ENCODE peak calls at places on chromosomes 5 and 9, in nine cellular contexts. Q is Daoy; R is foreskin keratinocyte; C is stimulated activated CD8-positive, alpha-beta memory T cell treated with anti-CD3 and anti-CD28 coated beads, Interleukin-15, amount 100 ng/mL, for 4 hours; Y is AG08396; I is NCI-H1092 treated with DMSO at 0.1 percent for 48 hours; V is T-helper 22 cell; B is islet precursor cell; N is NCI-H748 treated with DMSO at 0.1 percent for 48 hours. J is an unnamed sample.

GRCh38 chr5:99644822-99645221 is 716.0 kb upstream of the CHD1 start:
- DNase-seq in I (no peak), Q (no peak), N (no peak), V (no peak), Y (no peak), C (no peak), R (no peak), B (no peak), J (no peak)

GRCh38 chr5:111830333-111830732 is 73.3 kb upstream of the NREP start:
- DNase-seq in B (no peak), R (peak), V (no peak), Q (peak), I (no peak), N (no peak), C (no peak), Y (no peak), J (no peak)

GRCh38 chr5:173010547-173011464 is 27.2 kb downstream of the ATP6V0E1 start:
- DNase-seq in C (no peak), I (no peak), N (no peak), Y (no peak), R (no peak), Q (no peak), B (peak), V (no peak), J (no peak)

GRCh38 chr5:175714686-175715085 is 56.8 kb downstream of the HRH2 start:
- DNase-seq in B (no peak), R (no peak), Y (no peak), Q (no peak), I (no peak), V (no peak), C (no peak), N (no peak), J (no peak)

GRCh38 chr5:17216974-17217325 is 481 bp upstream of the BASP1 start:
- DNase-seq in N (peak), V (no peak), R (no peak), I (peak), C (no peak), Y (peak), B (peak), Q (peak), J (no peak)

GRCh38 chr5:14995229-14995628 is 123.7 kb upstream of the ANKH start:
- DNase-seq in C (no peak), N (no peak), B (no peak), I (no peak), Q (no peak), Y (no peak), V (no peak), R (no peak), J (no peak)

GRCh38 chr5:68730220-68731010 is 363.4 kb upstream of the SLC30A5 start:
- DNase-seq in N (peak), I (peak), Y (peak), B (no peak), V (no peak), Q (peak), R (no peak), C (no peak), J (no peak)

GRCh38 chr5:132489051-132489770 is 1.4 kb downstream of the IRF1 start:
- DNase-seq in Q (no peak), N (no peak), C (no peak), V (no peak), Y (no peak), B (peak), I (no peak), R (no peak), J (no peak)

GRCh38 chr9:6415266-6415665 is 2.3 kb downstream of the UHRF2 start:
- DNase-seq in V (no peak), Y (no peak), C (no peak), B (no peak), Q (peak), R (no peak), N (no peak), I (no peak), J (no peak)

GRCh38 chr9:86368871-86369521 is 14.8 kb upstream of the TUT7 start:
- DNase-seq in B (no peak), Q (peak), R (peak), I (no peak), V (no peak), Y (peak), N (no peak), C (no peak), J (no peak)

GRCh38 chr9:87580941-87581438 is 83.3 kb downstream of the DAPK1 start:
- DNase-seq in B (no peak), R (no peak), C (no peak), Y (no peak), N (peak), Q (no peak), V (no peak), I (no peak), J (no peak)

GRCh38 chr9:6229604-6230003 is 14.0 kb downstream of the IL33 start:
- DNase-seq in Y (no peak), Q (peak), I (peak), V (no peak), N (peak), R (no peak), B (no peak), C (no peak), J (peak)

GRCh38 chr9:124553738-124554137 is 46.5 kb upstream of the NR5A1 start:
- DNase-seq in C (no peak), N (no peak), V (no peak), R (peak), B (no peak), I (no peak), Y (peak), Q (peak), J (no peak)

GRCh38 chr5:40832345-40832744 is 2.7 kb downstream of the RPL37 start:
- DNase-seq in B (no peak), Q (no peak), N (no peak), C (no peak), I (no peak), V (no peak), R (no peak), Y (no peak), J (no peak)

GRCh38 chr9:19769213-19769612 is 19.6 kb downstream of the SLC24A2 start:
- DNase-seq in Y (no peak), I (no peak), C (no peak), R (peak), Q (peak), B (no peak), N (no peak), V (no peak), J (no peak)

GRCh38 chr9:5851445-5851844 is 18.5 kb upstream of the ERMP1 start:
- DNase-seq in V (no peak), Q (peak), N (no peak), I (no peak), R (peak), C (no peak), B (no peak), Y (no peak), J (no peak)

GRCh38 chr5:66440202-66440680 is 156.0 kb upstream of the MAST4 start:
- DNase-seq in Q (peak), Y (peak), C (no peak), R (peak), N (no peak), B (no peak), I (no peak), V (no peak), J (no peak)

GRCh38 chr9:33250458-33250995 is 10.6 kb downstream of the SPINK4 start:
- DNase-seq in I (no peak), N (no peak), V (no peak), Q (no peak), Y (peak), R (no peak), B (no peak), C (no peak), J (no peak)

GRCh38 chr9:108691614-108692013 is 164.2 kb downstream of the ACTL7B start:
- DNase-seq in R (peak), Y (no peak), N (no peak), B (peak), V (no peak), Q (peak), C (no peak), I (no peak), J (peak)

GRCh38 chr9:113794721-113795120 is 81.4 kb upstream of the ZNF618 start:
- DNase-seq in N (no peak), C (no peak), Y (no peak), I (no peak), R (no peak), Q (no peak), B (peak), V (no peak), J (no peak)

GRCh38 chr5:125401724-125402622 is 655.5 kb upstream of the ZNF608 start:
- DNase-seq in C (no peak), V (no peak), B (no peak), Q (no peak), N (no peak), R (peak), I (no peak), Y (no peak), J (no peak)

GRCh38 chr9:34158362-34158869 is 20.4 kb upstream of the UBAP1 start:
- DNase-seq in C (no peak), I (no peak), R (peak), B (peak), Q (peak), Y (peak), N (peak), V (no peak), J (peak)

GRCh38 chr9:36386396-36386795 is 13.7 kb downstream of the RNF38 start:
- DNase-seq in Q (no peak), I (no peak), Y (no peak), V (no peak), B (peak), R (peak), C (no peak), N (no peak), J (no peak)

GRCh38 chr9:96185518-96186156 is 116.3 kb downstream of the HSD17B3 start:
- DNase-seq in N (no peak), Y (no peak), R (no peak), Q (no peak), V (no peak), I (no peak), B (no peak), C (no peak), J (no peak)

GRCh38 chr5:93621340-93621872 is 38.4 kb downstream of the NR2F1 start:
- DNase-seq in C (no peak), Q (peak), I (peak), R (no peak), V (no peak), N (peak), Y (peak), B (peak), J (peak)

GRCh38 chr5:73545403-73545779 is 20.0 kb downstream of the ANKRA2 start:
- DNase-seq in B (no peak), N (no peak), V (no peak), Y (no peak), C (no peak), R (no peak), Q (no peak), I (no peak), J (no peak)

GRCh38 chr5:149588947-149589346 is 7.6 kb downstream of the ARHGEF37 start:
- DNase-seq in R (no peak), Q (no peak), I (no peak), Y (no peak), C (no peak), B (no peak), N (no peak), V (no peak), J (no peak)

GRCh38 chr9:17906841-17907779 is 328.2 kb downstream of the SH3GL2 start:
- DNase-seq in C (no peak), Y (no peak), B (peak), N (peak), V (no peak), I (no peak), R (no peak), Q (no peak), J (peak)

GRCh38 chr9:113993838-113994540 is 84.1 kb downstream of the AMBP start:
- DNase-seq in B (no peak), C (no peak), V (no peak), N (no peak), Q (peak), I (peak), Y (peak), R (no peak), J (peak)

GRCh38 chr9:74821636-74822035 is 66.1 kb downstream of the TRPM6 start:
- DNase-seq in V (no peak), Q (peak), B (peak), R (no peak), Y (no peak), N (no peak), C (no peak), I (no peak), J (no peak)

GRCh38 chr5:40442346-40442745 is 237.4 kb upstream of the PTGER4 start:
- DNase-seq in R (no peak), Y (peak), N (no peak), Q (no peak), I (no peak), B (no peak), V (no peak), C (no peak), J (no peak)

J was measured in DMS153.